ENCODE peak calls at places on chromosome 11, in seven cellular contexts. T is activated T-helper 1 cell treated with anti-CD3 and anti-CD28 coated beads, Interleukin-2, amount 50 U/mL, for 16 hours; G is CD4-positive, CD25-positive, alpha-beta regulatory T cell; K is T-helper 9 cell; C is sigmoid colon; I is transverse colon; M is LHCN-M2. R is an unnamed sample.

GRCh38 chr11:70381872-70382842 is 16.2 kb upstream of the CTTN start:
- DNase-seq in T (no peak), G (no peak), K (no peak), C (peak), I (no peak), M (no peak), R (no peak)

GRCh38 chr11:20443596-20443995 is 56.1 kb downstream of the PRMT3 start:
- DNase-seq in T (no peak), G (no peak), K (no peak), C (no peak), I (no peak), M (peak), R (no peak)

GRCh38 chr11:71563401-71563800 is 2.0 kb upstream of the KRTAP5-10 start:
- DNase-seq in T (no peak), G (no peak), K (no peak), C (no peak), I (no peak), M (peak), R (no peak)

GRCh38 chr11:76791861-76792260 is 8.7 kb downstream of the TSKU start:
- DNase-seq in T (no peak), G (no peak), K (no peak), C (peak), I (no peak), M (peak), R (no peak)

GRCh38 chr11:28713850-28714249 is 605.7 kb downstream of the METTL15 start:
- DNase-seq in T (no peak), G (no peak), K (no peak), C (no peak), I (no peak), M (no peak), R (no peak)

GRCh38 chr11:48150213-48150612 is 66.4 kb upstream of the OR4B1 start:
- DNase-seq in T (no peak), G (no peak), K (no peak), C (no peak), I (peak), M (no peak), R (no peak)

GRCh38 chr11:66844496-66845142 is 1.4 kb downstream of the RCE1 start:
- DNase-seq in T (no peak), G (no peak), K (no peak), C (peak), I (no peak), M (no peak), R (no peak)

GRCh38 chr11:78782725-78783124 is 208.1 kb upstream of the NARS2 start:
- DNase-seq in T (no peak), G (no peak), K (no peak), C (no peak), I (no peak), M (no peak), R (no peak)

GRCh38 chr11:61949169-61950034 is 749 bp upstream of the BEST1 start:
- DNase-seq in T (no peak), G (no peak), K (no peak), C (peak), I (peak), M (peak), R (no peak)

GRCh38 chr11:8285228-8285627 is 21.6 kb upstream of the LMO1 start:
- DNase-seq in T (no peak), G (no peak), K (no peak), C (peak), I (no peak), M (no peak), R (no peak)

GRCh38 chr11:57979532-57980079 is 44.1 kb upstream of the OR9Q1 start:
- DNase-seq in T (no peak), G (no peak), K (no peak), C (no peak), I (no peak), M (no peak), R (no peak)

GRCh38 chr11:95365346-95365745 is 134.3 kb upstream of the SESN3 start:
- DNase-seq in T (no peak), G (no peak), K (no peak), C (no peak), I (no peak), M (no peak), R (no peak)

GRCh38 chr11:24295360-24295759 is 201.5 kb upstream of the LUZP2 start:
- DNase-seq in T (no peak), G (no peak), K (no peak), C (no peak), I (no peak), M (peak), R (no peak)

GRCh38 chr11:23423119-23423518 is 562.8 kb upstream of the CCDC179 start:
- DNase-seq in T (no peak), G (no peak), K (no peak), C (no peak), I (no peak), M (peak), R (no peak)

GRCh38 chr11:35364101-35364780 is 55.1 kb downstream of the SLC1A2 start:
- DNase-seq in T (no peak), G (no peak), K (no peak), C (peak), I (peak), M (peak), R (no peak)

GRCh38 chr11:75562048-75562835 is at the start of gene SERPINH1:
- DNase-seq in T (peak), G (peak), K (peak), C (peak), I (peak), M (peak), R (peak)

GRCh38 chr11:24773326-24773725 is 276.5 kb downstream of the LUZP2 start:
- DNase-seq in T (no peak), G (no peak), K (no peak), C (no peak), I (no peak), M (no peak), R (no peak)

GRCh38 chr11:130431337-130431773 is 2.9 kb upstream of the ADAMTS8 start:
- DNase-seq in T (peak), G (peak), K (peak), C (peak), I (peak), M (peak), R (peak)

GRCh38 chr11:95520361-95520760 is 269.2 kb downstream of the FAM76B start:
- DNase-seq in T (no peak), G (no peak), K (no peak), C (no peak), I (no peak), M (no peak), R (no peak)

GRCh38 chr11:45745065-45745811 is 59.7 kb upstream of the SLC35C1 start:
- DNase-seq in T (no peak), G (no peak), K (no peak), C (peak), I (no peak), M (no peak), R (no peak)

GRCh38 chr11:74680035-74680671 is 51.1 kb downstream of the CHRDL2 start:
- DNase-seq in T (no peak), G (no peak), K (no peak), C (no peak), I (no peak), M (no peak), R (no peak)

GRCh38 chr11:46006418-46007070 is 84.1 kb downstream of the LARGE2 start:
- DNase-seq in T (no peak), G (no peak), K (no peak), C (no peak), I (no peak), M (peak), R (peak)